ENCODE peak calls at places on chromosomes 5 and 9, in five cellular contexts. M, U, X, L and J are unnamed samples.

GRCh38 chr5:54457094-54457531 is 1.6 kb downstream of the HSPB3 start:
- DNase-seq in L (no peak), X (no peak), U (no peak), M (no peak), J (no peak)

GRCh38 chr5:65482727-65483473 is 1.2 kb upstream of the ADAMTS6 start:
- DNase-seq in X (peak), L (peak), M (peak), U (no peak), J (peak)

GRCh38 chr5:172959824-172960799 is 888 bp downstream of the RPL26L1 start:
- DNase-seq in X (peak), M (no peak), U (no peak), L (no peak), J (no peak)

GRCh38 chr5:170485606-170485911 is 18.3 kb upstream of the KCNIP1 start:
- DNase-seq in M (no peak), U (no peak), L (no peak), X (no peak), J (no peak)

GRCh38 chr5:179294131-179294780 is 51.0 kb downstream of the ADAMTS2 start:
- DNase-seq in M (no peak), U (no peak), X (no peak), L (no peak), J (no peak)

GRCh38 chr9:131641618-131642495 is 96.5 kb downstream of the PRRT1B start:
- DNase-seq in L (no peak), M (peak), X (no peak), U (no peak), J (no peak)

GRCh38 chr9:89663264-89663970 is 58.6 kb downstream of the GADD45G start:
- DNase-seq in M (no peak), L (no peak), U (no peak), X (no peak), J (peak)

GRCh38 chr9:27436234-27436633 is 87.9 kb upstream of the IFNK start:
- DNase-seq in M (no peak), X (no peak), U (no peak), L (no peak), J (no peak)

GRCh38 chr9:122562134-122562760 is 9.3 kb downstream of the OR1N2 start:
- DNase-seq in U (no peak), M (no peak), X (no peak), L (no peak), J (no peak)

GRCh38 chr5:6585168-6585567 is 47.7 kb downstream of the NSUN2 start:
- DNase-seq in X (no peak), M (no peak), L (no peak), U (no peak), J (no peak)

GRCh38 chr5:8150791-8151190 is 281.8 kb downstream of the MTRR start:
- DNase-seq in X (no peak), M (no peak), U (no peak), L (no peak), J (no peak)

GRCh38 chr5:152369298-152369697 is 35.8 kb downstream of the NMUR2 start:
- DNase-seq in U (no peak), M (no peak), X (no peak), L (no peak), J (no peak)

GRCh38 chr5:90861843-90862586 is 303.4 kb downstream of the ADGRV1 start:
- DNase-seq in X (no peak), M (no peak), L (no peak), U (no peak), J (no peak)

GRCh38 chr5:8908055-8908683 is 637.7 kb downstream of the SEMA5A start:
- DNase-seq in L (peak), U (no peak), M (no peak), X (peak), J (peak)

GRCh38 chr9:75265525-75265972 is 177.2 kb downstream of the OSTF1 start:
- DNase-seq in X (peak), U (peak), L (peak), M (no peak), J (peak)

GRCh38 chr5:177111720-177112394 is 21.7 kb upstream of the NSD1 start:
- DNase-seq in U (peak), M (no peak), L (peak), X (peak), J (peak)

GRCh38 chr5:161421067-161421466 is 125.5 kb downstream of the GABRB2 start:
- DNase-seq in L (no peak), U (no peak), X (no peak), M (no peak), J (no peak)

GRCh38 chr9:129013674-129014073 is 14.5 kb downstream of the SH3GLB2 start:
- DNase-seq in M (no peak), L (no peak), X (no peak), U (no peak), J (no peak)

GRCh38 chr5:135131801-135132675 is 98.0 kb upstream of the PITX1 start:
- DNase-seq in U (no peak), M (no peak), X (no peak), L (no peak), J (no peak)

GRCh38 chr9:92342825-92343488 is 17.2 kb downstream of the CENPP start:
- DNase-seq in X (no peak), M (no peak), U (no peak), L (no peak), J (no peak)

GRCh38 chr9:128412120-128412790 is 8.4 kb upstream of the CERCAM start:
- DNase-seq in M (peak), X (peak), L (peak), U (peak), J (peak)

GRCh38 chr5:3006526-3006925 is 255.0 kb upstream of the IRX2 start:
- DNase-seq in M (no peak), U (no peak), X (no peak), L (no peak), J (no peak)

GRCh38 chr5:54651482-54652076 is 134.0 kb downstream of the SNX18 start:
- DNase-seq in U (no peak), L (no peak), M (peak), X (no peak), J (peak)